ENCODE peak calls at places on chromosomes 1 and 21, in nine cellular contexts. P is AG09319, V is IMR-90, H is glutamatergic neuron, C is amygdala, N is left ventricle myocardium superior, T is NCI-H226, J is pancreas, U is psoas muscle. B is an unnamed sample.

GRCh38 chr21:27045281-27045985 is 78.5 kb upstream of the ADAMTS5 start:
- DNase-seq in J (no peak), V (no peak), P (no peak), H (no peak), U (no peak), C (no peak), T (no peak), N (no peak), B (no peak)

GRCh38 chr21:33231526-33231925 is 1.8 kb downstream of the IFNAR2 start:
- DNase-seq in V (no peak), J (no peak), N (no peak), C (no peak), H (no peak), U (no peak), P (no peak), T (no peak), B (no peak)

GRCh38 chr1:187396929-187397796 is 568.4 kb downstream of the PLA2G4A start:
- DNase-seq in P (no peak), H (peak; percentile 19), V (no peak), U (no peak), T (no peak), C (no peak), J (no peak), N (no peak), B (no peak)

GRCh38 chr1:5648410-5649165 is 343.6 kb downstream of the NPHP4 start:
- DNase-seq in C (no peak), V (no peak), N (no peak), H (no peak), J (no peak), U (no peak), T (no peak), P (no peak), B (no peak)

GRCh38 chr1:115953180-115953579 is 23.1 kb upstream of the SLC22A15 start:
- DNase-seq in C (no peak), P (no peak), V (no peak), T (no peak), U (no peak), H (no peak), J (no peak), N (no peak), B (no peak)

GRCh38 chr1:20727746-20728316 is 4.7 kb downstream of the SH2D5 start:
- DNase-seq in C (no peak), U (no peak), P (no peak), N (no peak), J (no peak), T (no peak), V (no peak), H (no peak), B (peak; percentile 10)

GRCh38 chr1:234893725-234894630 is 234.7 kb downstream of the TOMM20 start:
- DNase-seq in U (no peak), J (peak; percentile 73), P (no peak), N (no peak), V (peak; percentile 80), H (no peak), C (no peak), T (no peak), B (no peak)

GRCh38 chr1:117630423-117630998 is 24.7 kb downstream of the TENT5C start:
- DNase-seq in C (no peak), N (peak; percentile 90), P (no peak), H (no peak), J (peak; percentile 78), V (no peak), U (peak; percentile 54), T (no peak), B (no peak)

GRCh38 chr1:182565537-182565936 is 23.5 kb downstream of the RNASEL start:
- DNase-seq in T (no peak), U (no peak), J (no peak), V (no peak), N (no peak), P (no peak), C (no peak), H (no peak), B (no peak)

GRCh38 chr1:231278100-231278790 is 37.2 kb downstream of the GNPAT start:
- DNase-seq in V (no peak), P (no peak), N (peak; percentile 71), H (no peak), J (peak; percentile 39), C (no peak), T (no peak), U (peak; percentile 61), B (no peak)

GRCh38 chr1:205261946-205262668 is 34.4 kb downstream of the TMCC2 start:
- DNase-seq in P (no peak), C (no peak), N (no peak), V (peak; percentile 83), H (no peak), U (no peak), T (peak; percentile 78), J (no peak), B (no peak)

GRCh38 chr1:155918660-155919059 is 7.5 kb upstream of the RIT1 start:
- DNase-seq in N (no peak), H (no peak), T (no peak), U (no peak), P (no peak), C (no peak), V (no peak), J (no peak), B (no peak)

GRCh38 chr1:27147842-27148518 is 6.9 kb downstream of the SLC9A1 start:
- DNase-seq in H (no peak), N (no peak), J (no peak), V (no peak), T (no peak), U (no peak), P (no peak), C (no peak), B (no peak)

GRCh38 chr1:25731148-25731547 is 68.8 kb upstream of the SELENON start:
- DNase-seq in P (no peak), V (no peak), N (no peak), C (no peak), H (no peak), U (no peak), T (no peak), J (no peak), B (no peak)

GRCh38 chr1:156794506-156795373 is 21.9 kb downstream of the SH2D2A start:
- DNase-seq in H (no peak), C (no peak), U (no peak), P (no peak), V (peak; percentile 41), T (no peak), J (no peak), N (no peak), B (no peak)

B was measured in dorsolateral prefrontal cortex.